ENCODE peak calls at places on chromosomes 11 and 22, in six cellular contexts. L, I, K, Z, N and B are unnamed samples. For H3K36me3, the result is how much of the 10 kb centered on the place peaks cover.

GRCh38 chr22:45638834-45639746 is 32.5 kb upstream of the ATXN10 start:
- DNase-seq in K (peak), I (no peak), Z (no peak), L (no peak), N (peak), B (peak)

GRCh38 chr22:42893366-42894150 is 36.5 kb upstream of the ARFGAP3 start:
- DNase-seq in Z (no peak), K (no peak), N (no peak), I (no peak), L (peak), B (no peak)

GRCh38 chr11:126061707-126062678 is 673 bp downstream of the CDON start:
- DNase-seq in Z (peak), K (peak), N (no peak), L (peak), I (peak), B (peak)

GRCh38 chr11:117145393-117145761 is 1.3 kb downstream of the PAFAH1B2 start:
- DNase-seq in L (no peak), N (no peak), Z (no peak), I (peak), K (peak), B (peak)

GRCh38 chr11:7941608-7942007 is at the start of gene OR10A3:
- DNase-seq in N (no peak), I (no peak), Z (no peak), K (no peak), L (no peak), B (no peak)

GRCh38 chr11:111918390-111919256 is at the start of gene C11orf52:
- DNase-seq in Z (peak), N (no peak), L (no peak), K (peak), I (peak), B (no peak)

GRCh38 chr11:66008468-66009101 is 3.2 kb upstream of the CST6 start:
- DNase-seq in N (no peak), I (no peak), L (no peak), Z (no peak), K (no peak), B (no peak)

GRCh38 chr11:29012507-29012906 is 904.3 kb downstream of the METTL15 start:
- DNase-seq in K (no peak), N (no peak), L (no peak), Z (no peak), I (no peak), B (no peak)

GRCh38 chr11:4647795-4648194 is 4.0 kb downstream of the OR51E1 start:
- DNase-seq in Z (no peak), K (no peak), N (no peak), I (no peak), L (no peak), B (no peak)

GRCh38 chr11:114354076-114354475 is 46.2 kb downstream of the C11orf71 start:
- DNase-seq in Z (no peak), K (peak), L (no peak), I (peak), N (no peak), B (peak)

GRCh38 chr11:57316017-57316416 is 8.7 kb downstream of the TNKS1BP1 start:
- DNase-seq in Z (no peak), K (no peak), N (no peak), I (no peak), L (peak), B (no peak)

GRCh38 chr11:74570266-74571061 is 21.9 kb upstream of the POLD3 start:
- DNase-seq in L (no peak), N (no peak), I (peak), K (peak), Z (peak), B (peak)

GRCh38 chr11:61833478-61833877 is 5.4 kb downstream of the FADS2 start:
- DNase-seq in L (peak), Z (no peak), I (no peak), K (no peak), N (no peak), B (no peak)

GRCh38 chr11:20388096-20389055 is 860 bp downstream of the PRMT3 start:
- DNase-seq in K (peak), L (no peak), Z (no peak), I (no peak), N (no peak), B (peak)

GRCh38 chr11:123020968-123021367 is 39.3 kb upstream of the BSX start:
- DNase-seq in Z (no peak), K (peak), I (peak), L (no peak), N (no peak), B (peak)

GRCh38 chr22:49016909-49017768 is 810.5 kb downstream of the BRD1 start:
- DNase-seq in I (no peak), K (no peak), Z (no peak), N (peak), L (peak), B (no peak)

GRCh38 chr22:43435851-43436535 is 24.2 kb downstream of the MPPED1 start:
- DNase-seq in Z (no peak), L (peak), N (no peak), K (no peak), I (no peak), B (peak)

GRCh38 chr11:45182902-45183301 is 36.5 kb downstream of the PRDM11 start:
- DNase-seq in L (no peak), I (peak), N (no peak), Z (no peak), K (peak), B (peak)

GRCh38 chr11:73395297-73396208 is 19.4 kb downstream of the RELT start:
- DNase-seq in I (no peak), L (peak), K (no peak), Z (no peak), N (no peak), B (no peak)

GRCh38 chr11:84384637-84385227 is 1098.6 kb upstream of the CCDC90B start:
- DNase-seq in L (no peak), N (peak), K (peak), I (peak), Z (peak), B (peak)

GRCh38 chr11:117071344-117071787 is 26.9 kb downstream of the SIK3 start:
- DNase-seq in K (peak), Z (no peak), I (no peak), L (no peak), N (no peak), B (no peak)

GRCh38 chr11:117535870-117536411 is 208.3 kb downstream of the CEP164 start:
- DNase-seq in Z (no peak), N (no peak), I (no peak), K (no peak), L (no peak), B (no peak)

GRCh38 chr22:30031764-30032468 is 48.3 kb upstream of the HORMAD2 start:
- DNase-seq in K (no peak), N (no peak), Z (no peak), I (no peak), L (no peak), B (no peak)

GRCh38 chr11:73729594-73730206 is 31.2 kb downstream of the RAB6A start:
- DNase-seq in Z (no peak), L (no peak), N (no peak), K (no peak), I (no peak), B (peak)

GRCh38 chr11:14905104-14906033 is 13.3 kb upstream of the CYP2R1 start:
- DNase-seq in I (peak), L (peak), Z (peak), N (peak), K (peak), B (no peak)

GRCh38 chr11:14907411-14908213 is 15.6 kb upstream of the CYP2R1 start:
- DNase-seq in L (peak), N (peak), I (peak), Z (peak), K (peak), B (no peak)

GRCh38 chr11:14906614-14907392 is 14.8 kb upstream of the CYP2R1 start:
- DNase-seq in L (peak), I (no peak), Z (no peak), N (no peak), K (no peak), B (no peak)

GRCh38 chr11:14902650-14903350 is 10.8 kb upstream of the CYP2R1 start:
- DNase-seq in N (no peak), Z (no peak), L (no peak), I (peak), K (peak), B (peak)

DNA sequence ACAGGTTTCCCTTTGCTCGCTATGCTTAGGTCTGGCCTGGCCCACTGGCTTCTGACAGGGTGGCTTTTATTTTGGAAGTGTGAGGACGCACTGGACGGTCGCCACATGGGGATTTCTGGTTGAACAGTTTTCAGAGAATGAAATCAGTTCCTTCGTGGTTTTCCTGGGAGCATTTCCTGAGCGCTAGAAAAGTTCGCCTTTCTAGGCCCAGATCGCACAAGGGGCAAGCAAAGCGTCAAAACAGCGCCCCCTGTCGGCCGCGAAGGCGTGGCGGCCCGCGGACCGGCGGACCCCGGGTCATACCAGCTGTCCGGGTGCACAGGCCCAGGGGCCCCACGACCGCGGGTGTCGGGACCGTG is 12.7 kb upstream of the CYP2R1 start:
- DNase-seq in L (peak), N (peak), I (peak), K (peak), Z (peak), B (peak)
- H3K4me3 ChIP-seq in L (peak), N (peak), I (peak), K (peak), Z (peak), B (no peak)

DNA sequence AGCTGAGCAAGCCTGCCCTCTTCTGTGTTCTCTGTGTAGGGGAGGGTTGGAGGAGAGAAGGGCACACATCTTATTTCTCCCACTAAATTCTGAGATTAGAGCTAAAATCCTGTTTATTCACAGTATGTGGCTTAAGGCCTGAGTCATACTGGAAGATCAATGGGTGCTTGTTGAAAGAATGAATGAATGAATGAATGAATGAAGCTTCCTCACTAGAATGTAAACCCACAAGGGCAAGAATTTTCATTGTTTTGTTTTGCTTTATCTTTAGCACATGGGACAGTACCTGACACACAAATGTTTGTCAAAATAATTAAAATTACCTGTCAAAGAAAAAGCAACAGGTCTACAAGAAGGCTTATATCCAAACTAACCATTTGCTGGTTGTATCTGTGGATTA is 50.6 kb upstream of the PAK1 start:
- DNase-seq in K (no peak), N (no peak), I (no peak), Z (no peak), L (no peak), B (no peak)
- H3K36me3 ChIP-seq in K (under half), N (under half), I (under half), Z (under half), L (under half), B (under half)

GRCh38 chr22:20154602-20155183 is 3.8 kb upstream of the CCDC188 start:
- DNase-seq in N (no peak), K (no peak), L (no peak), I (no peak), Z (no peak), B (no peak)

GRCh38 chr22:20156611-20157415 is 6.0 kb upstream of the CCDC188 start:
- DNase-seq in I (peak), K (peak), L (peak), Z (peak), N (peak), B (peak)

GRCh38 chr22:20153945-20154344 is 3.1 kb upstream of the CCDC188 start:
- DNase-seq in Z (no peak), K (no peak), L (no peak), N (no peak), I (peak), B (no peak)

GRCh38 chr22:20156042-20156389 is 5.2 kb upstream of the CCDC188 start:
- DNase-seq in K (no peak), N (no peak), Z (no peak), L (no peak), I (no peak), B (no peak)

DNA sequence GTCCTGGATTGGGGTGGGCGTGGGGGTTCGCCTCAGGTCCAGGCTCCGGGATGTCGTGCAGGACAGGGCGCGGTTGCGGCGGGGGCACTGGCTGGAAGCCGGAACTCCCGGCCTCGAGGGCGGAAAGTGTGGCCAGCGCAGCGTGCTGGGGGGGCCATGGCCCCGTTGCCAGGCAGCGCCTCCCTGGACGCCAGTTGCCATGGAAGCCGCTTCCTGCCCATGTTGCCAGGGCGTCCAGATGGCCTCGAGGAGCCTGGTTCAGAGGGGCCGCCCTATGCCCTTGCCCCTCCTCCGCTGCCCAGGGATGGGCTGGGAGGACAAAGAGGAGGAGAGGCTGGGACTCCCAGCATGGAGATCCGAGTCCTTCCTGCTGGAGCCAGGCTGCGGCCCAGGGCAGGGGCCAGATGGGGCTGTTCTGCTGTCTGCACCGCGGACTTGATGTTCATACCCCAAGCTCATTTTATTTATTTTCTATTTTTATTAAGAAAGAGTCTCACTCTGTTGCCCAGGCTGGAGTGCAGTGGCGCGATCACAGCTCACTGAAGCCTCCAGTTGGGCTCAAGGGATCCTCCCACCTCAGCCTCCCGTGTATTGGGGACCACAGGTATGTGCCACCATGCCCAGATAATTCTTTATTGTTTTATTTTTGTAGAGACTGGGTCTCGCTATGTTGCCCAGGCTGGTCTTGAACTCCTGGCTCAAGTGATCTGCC is 4.6 kb upstream of the CCDC188 start:
- DNase-seq in Z (no peak), L (peak), I (no peak), K (peak), N (no peak), B (peak)
- H3K4me3 ChIP-seq in Z (no peak), L (no peak), I (no peak), K (no peak), N (no peak), B (no peak)

DNA sequence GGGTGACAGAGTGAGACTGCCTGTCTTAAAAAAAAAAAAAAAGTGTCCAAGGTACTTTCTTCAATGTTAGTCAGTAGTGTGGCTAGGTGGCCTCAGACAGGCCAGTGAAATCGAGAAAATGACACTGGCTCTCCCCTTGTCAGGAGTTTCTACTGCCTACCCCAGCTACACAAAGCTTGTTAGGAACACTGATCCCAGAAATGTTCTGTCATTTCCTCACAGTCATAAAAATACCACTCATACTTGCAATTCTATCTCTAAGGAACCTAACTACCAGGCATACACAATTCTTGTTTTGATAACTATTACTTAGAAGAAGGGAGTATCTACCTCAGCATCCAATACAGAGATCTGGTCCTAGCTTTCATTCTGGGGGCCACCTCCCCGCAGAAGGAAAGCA is 31.3 kb downstream of the ATP6V1E1 start:
- DNase-seq in L (no peak), Z (no peak), N (no peak), I (peak), K (no peak), B (no peak)
- H3K36me3 ChIP-seq in L (half or more), Z (under half), N (under half), I (half or more), K (half or more), B (half or more)

GRCh38 chr11:22193348-22194051 is 615 bp downstream of the ANO5 start:
- DNase-seq in K (no peak), L (peak), N (no peak), I (no peak), Z (peak), B (no peak)
- H3K4me3 ChIP-seq in K (peak), L (peak), N (peak), I (no peak), Z (peak), B (no peak)

GRCh38 chr22:46708766-46709330 is 29.2 kb downstream of the CERK start:
- DNase-seq in K (no peak), N (no peak), I (no peak), L (no peak), Z (no peak), B (no peak)

GRCh38 chr22:46719921-46720320 is 18.1 kb downstream of the CERK start:
- DNase-seq in N (no peak), K (no peak), I (no peak), Z (no peak), L (no peak), B (no peak)

GRCh38 chr22:46712288-46712687 is 25.8 kb downstream of the CERK start:
- DNase-seq in L (no peak), K (no peak), N (no peak), I (no peak), Z (no peak), B (no peak)

GRCh38 chr22:46710842-46711241 is 27.2 kb downstream of the CERK start:
- DNase-seq in I (no peak), L (no peak), Z (no peak), K (peak), N (no peak), B (no peak)

GRCh38 chr22:46714550-46714949 is 23.5 kb downstream of the CERK start:
- DNase-seq in I (peak), K (peak), Z (no peak), N (no peak), L (no peak), B (no peak)
- H3K36me3 ChIP-seq in I (under half), K (half or more), Z (under half), N (under half), L (half or more), B (under half)

GRCh38 chr22:22243033-22243680 is 1.4 kb upstream of the VPREB1 start:
- DNase-seq in I (no peak), K (no peak), Z (no peak), L (no peak), N (no peak), B (no peak)

GRCh38 chr22:22245256-22245909 is 797 bp downstream of the VPREB1 start:
- DNase-seq in N (no peak), L (no peak), I (no peak), K (no peak), Z (no peak), B (no peak)

GRCh38 chr22:22245935-22246525 is 1.4 kb downstream of the VPREB1 start:
- DNase-seq in I (no peak), K (no peak), N (no peak), Z (no peak), L (no peak), B (no peak)

GRCh38 chr22:22242488-22242887 is 2.1 kb upstream of the VPREB1 start:
- DNase-seq in Z (no peak), L (no peak), K (no peak), N (no peak), I (no peak), B (no peak)

GRCh38 chr22:22244337-22245250 is at the start of gene VPREB1:
- DNase-seq in N (no peak), K (no peak), Z (no peak), I (no peak), L (no peak), B (no peak)
- H3K4me3 ChIP-seq in N (no peak), K (no peak), Z (no peak), I (no peak), L (no peak), B (no peak)

GRCh38 chr11:108608548-108608947 is 15.0 kb upstream of the EXPH5 start:
- DNase-seq in Z (no peak), I (no peak), K (no peak), N (no peak), L (no peak), B (no peak)

GRCh38 chr11:108601150-108601549 is 7.6 kb upstream of the EXPH5 start:
- DNase-seq in Z (no peak), I (peak), N (no peak), L (no peak), K (no peak), B (no peak)

GRCh38 chr11:108606070-108606469 is 12.5 kb upstream of the EXPH5 start:
- DNase-seq in K (no peak), L (no peak), I (no peak), N (no peak), Z (no peak), B (no peak)

GRCh38 chr11:108609681-108610080 is 16.1 kb upstream of the EXPH5 start:
- DNase-seq in Z (no peak), N (no peak), I (peak), K (peak), L (no peak), B (no peak)

GRCh38 chr11:108606495-108607160 is 13.1 kb upstream of the EXPH5 start:
- DNase-seq in K (no peak), L (no peak), Z (no peak), I (peak), N (no peak), B (no peak)
- H3K36me3 ChIP-seq in K (under half), L (under half), Z (under half), I (under half), N (under half), B (under half)